ENCODE peak calls at places on chromosomes 4 and X, in eight cellular contexts. F, X, U, E, S, V, P and N are unnamed samples.

GRCh38 chrX:131595120-131595519 is 51.2 kb downstream of the OR13H1 start:
- DNase-seq in S (no peak), U (no peak), P (no peak), V (no peak), X (no peak), F (peak; percentile 10), E (no peak), N (no peak)

GRCh38 chr4:134727696-134728095 is 526.1 kb upstream of the PABPC4L start:
- DNase-seq in X (no peak), E (no peak), U (no peak), V (no peak), S (no peak), P (no peak), F (no peak), N (no peak)

GRCh38 chr4:38856524-38857337 is at the start of gene TLR6:
- DNase-seq in F (peak; percentile 87), P (no peak), V (peak; percentile 49), X (peak; percentile 46), U (no peak), S (peak; percentile 53), E (no peak), N (peak; percentile 86)

GRCh38 chr4:92447265-92447905 is 143.6 kb downstream of the GRID2 start:
- DNase-seq in E (no peak), F (no peak), X (no peak), P (no peak), U (no peak), V (no peak), S (no peak), N (no peak)

GRCh38 chrX:14030248-14030592 is 528 bp upstream of the GEMIN8 start:
- DNase-seq in E (no peak), U (no peak), V (no peak), S (no peak), X (no peak), P (no peak), F (peak; percentile 29), N (no peak)

GRCh38 chrX:35090801-35091200 is 148.2 kb downstream of the FAM47B start:
- DNase-seq in S (no peak), U (no peak), E (no peak), X (no peak), V (no peak), P (no peak), F (no peak), N (no peak)

GRCh38 chr4:151304226-151304625 is 21.2 kb downstream of the SH3D19 start:
- DNase-seq in S (no peak), V (no peak), X (no peak), E (no peak), P (no peak), F (no peak), U (no peak), N (no peak)

GRCh38 chr4:89305712-89306437 is 1.7 kb downstream of the GPRIN3 start:
- DNase-seq in P (no peak), F (no peak), E (no peak), U (no peak), V (no peak), X (no peak), S (no peak), N (no peak)

GRCh38 chr4:65651031-65651430 is 19.3 kb downstream of the EPHA5 start:
- DNase-seq in S (no peak), F (no peak), E (no peak), U (no peak), V (no peak), X (no peak), P (no peak), N (no peak)

GRCh38 chr4:135418353-135418752 is 1216.8 kb upstream of the PABPC4L start:
- DNase-seq in S (no peak), P (no peak), F (peak; percentile 37), X (no peak), V (no peak), U (no peak), E (no peak), N (no peak)

GRCh38 chr4:11589676-11590075 is 161.0 kb upstream of the HS3ST1 start:
- DNase-seq in S (no peak), V (no peak), U (no peak), P (no peak), F (peak; percentile 66), E (no peak), X (no peak), N (no peak)

GRCh38 chr4:168859888-168860694 is 150.0 kb downstream of the CBR4 start:
- DNase-seq in X (no peak), V (no peak), P (no peak), E (no peak), U (no peak), S (no peak), F (no peak), N (no peak)

GRCh38 chrX:111164728-111165127 is 68.7 kb downstream of the PAK3 start:
- DNase-seq in E (no peak), V (no peak), U (no peak), X (no peak), F (peak; percentile 19), S (no peak), P (no peak), N (no peak)

GRCh38 chr4:23654791-23655190 is 235.1 kb downstream of the PPARGC1A start:
- DNase-seq in V (no peak), E (no peak), F (peak; percentile 4), S (no peak), P (no peak), U (no peak), X (no peak), N (no peak)

GRCh38 chrX:103157511-103158316 is 57.2 kb upstream of the BEX4 start:
- DNase-seq in F (peak; percentile 78), U (no peak), E (no peak), X (no peak), S (peak; percentile 13), P (no peak), V (peak; percentile 40), N (no peak)

GRCh38 chr4:119209077-119209476 is 3.4 kb upstream of the USP53 start:
- DNase-seq in P (no peak), X (no peak), U (no peak), E (no peak), S (no peak), F (peak; percentile 95), V (no peak), N (no peak)